ENCODE peak calls at places on chromosome X, in six cellular contexts. One of them, this sample, is unnamed.

GRCh38 chrX:10769696-10770619 is 149.6 kb upstream of the MID1 start:
- DNase-seq in A172: no peak
- DNase-seq in glomerular endothelial cell: no peak
- DNase-seq in amniotic stem cell: peak; percentile 31
- DNase-seq in Karpas-422: no peak
- DNase-seq in right atrium auricular region: no peak
- DNase-seq in this sample: no peak

GRCh38 chrX:67614414-67614813 is 70.6 kb downstream of the AR start:
- DNase-seq in A172: no peak
- DNase-seq in glomerular endothelial cell: peak; percentile 37
- DNase-seq in amniotic stem cell: peak; percentile 14
- DNase-seq in Karpas-422: no peak
- DNase-seq in right atrium auricular region: no peak
- DNase-seq in this sample: no peak

GRCh38 chrX:101429934-101430333 is 21.9 kb downstream of the HNRNPH2 start:
- DNase-seq in A172: peak; percentile 2
- DNase-seq in glomerular endothelial cell: no peak
- DNase-seq in amniotic stem cell: peak; percentile 0
- DNase-seq in Karpas-422: no peak
- DNase-seq in right atrium auricular region: no peak
- DNase-seq in this sample: no peak

GRCh38 chrX:119784747-119785446 is 6.5 kb downstream of the RPL39 start:
- DNase-seq in A172: no peak
- DNase-seq in glomerular endothelial cell: no peak
- DNase-seq in amniotic stem cell: no peak
- DNase-seq in Karpas-422: peak; percentile 79
- DNase-seq in right atrium auricular region: no peak
- DNase-seq in this sample: no peak

GRCh38 chrX:64850371-64851082 is 125.7 kb downstream of the ZC4H2 start:
- DNase-seq in A172: no peak
- DNase-seq in glomerular endothelial cell: no peak
- DNase-seq in amniotic stem cell: no peak
- DNase-seq in Karpas-422: no peak
- DNase-seq in right atrium auricular region: no peak
- DNase-seq in this sample: no peak

GRCh38 chrX:48521353-48522243 is at the start of gene EBP:
- DNase-seq in A172: peak; percentile 92
- DNase-seq in glomerular endothelial cell: no peak
- DNase-seq in amniotic stem cell: peak; percentile 28
- DNase-seq in Karpas-422: peak; percentile 96
- DNase-seq in right atrium auricular region: peak; percentile 88
- DNase-seq in this sample: peak; percentile 14

GRCh38 chrX:6184900-6185515 is 43.7 kb downstream of the NLGN4X start:
- DNase-seq in A172: no peak
- DNase-seq in glomerular endothelial cell: no peak
- DNase-seq in amniotic stem cell: no peak
- DNase-seq in Karpas-422: peak; percentile 90
- DNase-seq in right atrium auricular region: no peak
- DNase-seq in this sample: no peak

GRCh38 chrX:107107459-107107858 is 11.2 kb downstream of the RBM41 start:
- DNase-seq in A172: no peak
- DNase-seq in glomerular endothelial cell: no peak
- DNase-seq in amniotic stem cell: no peak
- DNase-seq in Karpas-422: no peak
- DNase-seq in right atrium auricular region: no peak
- DNase-seq in this sample: no peak

GRCh38 chrX:103918584-103919335 is 43.7 kb upstream of the TMSB15B start:
- DNase-seq in A172: peak; percentile 11
- DNase-seq in glomerular endothelial cell: no peak
- DNase-seq in amniotic stem cell: peak; percentile 1
- DNase-seq in Karpas-422: peak; percentile 81
- DNase-seq in right atrium auricular region: peak; percentile 76
- DNase-seq in this sample: no peak

GRCh38 chrX:77502951-77503525 is 55.8 kb downstream of the FGF16 start:
- DNase-seq in A172: no peak
- DNase-seq in glomerular endothelial cell: no peak
- DNase-seq in amniotic stem cell: no peak
- DNase-seq in Karpas-422: no peak
- DNase-seq in right atrium auricular region: no peak
- DNase-seq in this sample: no peak

GRCh38 chrX:119223784-119224183 is 12.3 kb upstream of the PGRMC1 start:
- DNase-seq in A172: no peak
- DNase-seq in glomerular endothelial cell: no peak
- DNase-seq in amniotic stem cell: no peak
- DNase-seq in Karpas-422: no peak
- DNase-seq in right atrium auricular region: no peak
- DNase-seq in this sample: no peak

GRCh38 chrX:75297508-75297907 is 23.6 kb downstream of the UPRT start:
- DNase-seq in A172: no peak
- DNase-seq in glomerular endothelial cell: no peak
- DNase-seq in amniotic stem cell: no peak
- DNase-seq in Karpas-422: no peak
- DNase-seq in right atrium auricular region: no peak
- DNase-seq in this sample: no peak

GRCh38 chrX:69082055-69082752 is 83.0 kb downstream of the PJA1 start:
- DNase-seq in A172: no peak
- DNase-seq in glomerular endothelial cell: no peak
- DNase-seq in amniotic stem cell: no peak
- DNase-seq in Karpas-422: no peak
- DNase-seq in right atrium auricular region: no peak
- DNase-seq in this sample: no peak

GRCh38 chrX:49919617-49920016 is 2.8 kb upstream of the CLCN5 start:
- DNase-seq in A172: peak; percentile 13
- DNase-seq in glomerular endothelial cell: no peak
- DNase-seq in amniotic stem cell: no peak
- DNase-seq in Karpas-422: peak; percentile 72
- DNase-seq in right atrium auricular region: peak; percentile 71
- DNase-seq in this sample: no peak

GRCh38 chrX:39162322-39162721 is 361.1 kb downstream of the MID1IP1 start:
- DNase-seq in A172: no peak
- DNase-seq in glomerular endothelial cell: no peak
- DNase-seq in amniotic stem cell: no peak
- DNase-seq in Karpas-422: no peak
- DNase-seq in right atrium auricular region: no peak
- DNase-seq in this sample: no peak

GRCh38 chrX:30141966-30142365 is 73.4 kb upstream of the MAGEB2 start:
- DNase-seq in A172: peak; percentile 66
- DNase-seq in glomerular endothelial cell: no peak
- DNase-seq in amniotic stem cell: peak; percentile 8
- DNase-seq in Karpas-422: peak; percentile 81
- DNase-seq in right atrium auricular region: no peak
- DNase-seq in this sample: no peak

GRCh38 chrX:2654436-2655340 is 36.4 kb upstream of the CD99 start:
- DNase-seq in A172: no peak
- DNase-seq in glomerular endothelial cell: no peak
- DNase-seq in amniotic stem cell: no peak
- DNase-seq in Karpas-422: no peak
- DNase-seq in right atrium auricular region: no peak
- DNase-seq in this sample: no peak

GRCh38 chrX:34197946-34198345 is 65.8 kb upstream of the FAM47A start:
- DNase-seq in A172: peak; percentile 3
- DNase-seq in glomerular endothelial cell: no peak
- DNase-seq in amniotic stem cell: no peak
- DNase-seq in Karpas-422: no peak
- DNase-seq in right atrium auricular region: no peak
- DNase-seq in this sample: no peak

GRCh38 chrX:74606799-74607198 is 7.6 kb downstream of the RLIM start:
- DNase-seq in A172: no peak
- DNase-seq in glomerular endothelial cell: no peak
- DNase-seq in amniotic stem cell: no peak
- DNase-seq in Karpas-422: no peak
- DNase-seq in right atrium auricular region: no peak
- DNase-seq in this sample: no peak

GRCh38 chrX:134572816-134573682 is 85.2 kb downstream of the PLAC1 start:
- DNase-seq in A172: peak; percentile 13
- DNase-seq in glomerular endothelial cell: no peak
- DNase-seq in amniotic stem cell: no peak
- DNase-seq in Karpas-422: no peak
- DNase-seq in right atrium auricular region: no peak
- DNase-seq in this sample: no peak

GRCh38 chrX:46574337-46574940 is 874 bp downstream of the CHST7 start:
- DNase-seq in A172: no peak
- DNase-seq in glomerular endothelial cell: no peak
- DNase-seq in amniotic stem cell: no peak
- DNase-seq in Karpas-422: no peak
- DNase-seq in right atrium auricular region: no peak
- DNase-seq in this sample: no peak

GRCh38 chrX:112642349-112642748 is 37.4 kb downstream of the LHFPL1 start:
- DNase-seq in A172: peak; percentile 32
- DNase-seq in glomerular endothelial cell: peak; percentile 41
- DNase-seq in amniotic stem cell: peak; percentile 39
- DNase-seq in Karpas-422: peak; percentile 78
- DNase-seq in right atrium auricular region: no peak
- DNase-seq in this sample: no peak